ENCODE peak calls at places on chromosomes 5 and 9, in six cellular contexts. Q, B, E, W, U and Y are unnamed samples.

GRCh38 chr9:108565651-108566378 is 290.0 kb downstream of the ACTL7B start:
- DNase-seq in Q (peak; percentile 82), B (peak; percentile 97), E (no peak), W (peak; percentile 94), U (peak; percentile 85), Y (peak; percentile 90)

GRCh38 chr9:38033956-38034355 is 35.1 kb downstream of the SHB start:
- DNase-seq in Q (no peak), B (no peak), E (no peak), W (no peak), U (no peak), Y (no peak)

GRCh38 chr9:134390537-134390936 is 64.3 kb downstream of the RXRA start:
- DNase-seq in Q (no peak), B (no peak), E (peak; percentile 62), W (no peak), U (no peak), Y (no peak)

GRCh38 chr5:10723519-10723918 is 37.5 kb downstream of the DAP start:
- DNase-seq in Q (no peak), B (no peak), E (no peak), W (no peak), U (no peak), Y (no peak)

GRCh38 chr9:75088646-75089368 is 493 bp downstream of the OSTF1 start:
- DNase-seq in Q (peak; percentile 84), B (peak; percentile 82), E (no peak), W (peak; percentile 67), U (peak; percentile 86), Y (peak; percentile 74)

GRCh38 chr9:93949694-93950449 is 5.3 kb downstream of the BARX1 start:
- DNase-seq in Q (no peak), B (peak; percentile 59), E (no peak), W (no peak), U (no peak), Y (no peak)

GRCh38 chr5:77012601-77013000 is 17.6 kb upstream of the AGGF1 start:
- DNase-seq in Q (peak; percentile 54), B (no peak), E (no peak), W (no peak), U (no peak), Y (no peak)

GRCh38 chr5:959581-960531 is 48.7 kb upstream of the NKD2 start:
- DNase-seq in Q (no peak), B (no peak), E (no peak), W (no peak), U (no peak), Y (no peak)